ENCODE peak calls at places on chromosome 6, in seven cellular contexts. R is psoas muscle; W is AG04449; S is PC-9; J is tibial artery; V is CD8-positive, alpha-beta T cell; A is GM12865. K is an unnamed sample.

GRCh38 chr6:55980627-55981211 is 105.3 kb upstream of the BMP5 start:
- DNase-seq in R (no peak), W (no peak), S (peak; percentile 24), J (no peak), V (no peak), A (peak; percentile 8), K (peak; percentile 37)

GRCh38 chr6:79984261-79984660 is 20.2 kb upstream of the TTK start:
- DNase-seq in R (no peak), W (no peak), S (no peak), J (no peak), V (no peak), A (peak; percentile 35), K (peak; percentile 6)

GRCh38 chr6:105993769-105994521 is 92.2 kb upstream of the PRDM1 start:
- DNase-seq in R (peak; percentile 64), W (no peak), S (no peak), J (peak; percentile 32), V (no peak), A (peak; percentile 55), K (no peak)

GRCh38 chr6:143139239-143139784 is 78.6 kb downstream of the AIG1 start:
- DNase-seq in R (no peak), W (no peak), S (no peak), J (no peak), V (no peak), A (no peak), K (no peak)

GRCh38 chr6:119273799-119274595 is 75.6 kb downstream of the MAN1A1 start:
- DNase-seq in R (no peak), W (peak; percentile 26), S (no peak), J (no peak), V (no peak), A (no peak), K (peak; percentile 55)

GRCh38 chr6:14366315-14366714 is 248.7 kb downstream of the CD83 start:
- DNase-seq in R (no peak), W (no peak), S (no peak), J (no peak), V (no peak), A (no peak), K (no peak)

GRCh38 chr6:40054186-40054585 is 119.9 kb upstream of the MOCS1 start:
- DNase-seq in R (no peak), W (no peak), S (no peak), J (no peak), V (no peak), A (no peak), K (no peak)

GRCh38 chr6:28673800-28674671 is 148.4 kb downstream of the GPX5 start:
- DNase-seq in R (no peak), W (peak; percentile 16), S (peak; percentile 70), J (no peak), V (no peak), A (peak; percentile 82), K (peak; percentile 50)

GRCh38 chr6:148990427-148990826 is 243.6 kb downstream of the UST start:
- DNase-seq in R (no peak), W (no peak), S (no peak), J (no peak), V (no peak), A (no peak), K (no peak)

GRCh38 chr6:30127238-30128093 is 8.5 kb upstream of the TRIM40 start:
- DNase-seq in R (no peak), W (no peak), S (no peak), J (no peak), V (no peak), A (no peak), K (no peak)

GRCh38 chr6:100877851-100878250 is 3.3 kb downstream of the ASCC3 start:
- DNase-seq in R (no peak), W (no peak), S (no peak), J (no peak), V (no peak), A (no peak), K (no peak)

GRCh38 chr6:45727228-45727627 is 288.4 kb downstream of the CLIC5 start:
- DNase-seq in R (no peak), W (no peak), S (no peak), J (no peak), V (no peak), A (peak; percentile 12), K (no peak)

GRCh38 chr6:40169878-40170277 is 235.6 kb upstream of the MOCS1 start:
- DNase-seq in R (no peak), W (no peak), S (no peak), J (no peak), V (no peak), A (no peak), K (no peak)

GRCh38 chr6:51265426-51265825 is 446.8 kb downstream of the TFAP2B start:
- DNase-seq in R (no peak), W (no peak), S (no peak), J (peak; percentile 43), V (no peak), A (no peak), K (no peak)

GRCh38 chr6:12311106-12311505 is 20.9 kb downstream of the EDN1 start:
- DNase-seq in R (no peak), W (no peak), S (no peak), J (no peak), V (no peak), A (no peak), K (no peak)

GRCh38 chr6:13873288-13874190 is 51.2 kb upstream of the RNF182 start:
- DNase-seq in R (peak; percentile 70), W (no peak), S (peak; percentile 91), J (no peak), V (peak; percentile 84), A (peak; percentile 75), K (no peak)

GRCh38 chr6:30555428-30556005 is 772 bp downstream of the GNL1 start:
- DNase-seq in R (peak; percentile 75), W (no peak), S (peak; percentile 46), J (peak; percentile 46), V (no peak), A (peak; percentile 22), K (no peak)

GRCh38 chr6:63636516-63636968 is 940 bp downstream of the PHF3 start:
- DNase-seq in R (peak; percentile 55), W (no peak), S (peak; percentile 36), J (peak; percentile 84), V (peak; percentile 63), A (peak; percentile 60), K (no peak)

DNA sequence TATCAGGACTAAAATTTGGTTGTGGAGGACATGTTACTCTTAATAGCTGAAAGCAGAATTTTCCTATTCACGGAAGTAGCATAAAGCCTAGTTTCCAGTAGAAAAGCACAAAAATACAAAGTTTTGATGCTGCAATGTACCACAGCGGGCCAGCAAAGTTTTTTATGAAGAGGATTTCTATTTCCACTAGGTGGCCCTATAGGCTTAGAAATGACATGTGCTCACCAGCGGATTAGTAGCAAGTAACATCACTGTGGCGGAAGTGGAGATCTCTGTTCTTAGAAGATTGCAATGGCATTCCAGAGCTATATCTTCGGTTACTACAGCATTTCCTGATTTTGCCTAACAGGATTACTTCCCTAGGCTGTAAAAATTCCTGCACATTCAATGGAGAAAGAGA is 1219.0 kb upstream of the EYS start:
- DNase-seq in R (no peak), W (no peak), S (no peak), J (no peak), V (no peak), A (no peak), K (no peak)
- TF ChIP-seq CTCF in R (no peak), W (no peak), S (peak; percentile 62), J (no peak), V (no peak), A (no peak), K (no peak)

DNA sequence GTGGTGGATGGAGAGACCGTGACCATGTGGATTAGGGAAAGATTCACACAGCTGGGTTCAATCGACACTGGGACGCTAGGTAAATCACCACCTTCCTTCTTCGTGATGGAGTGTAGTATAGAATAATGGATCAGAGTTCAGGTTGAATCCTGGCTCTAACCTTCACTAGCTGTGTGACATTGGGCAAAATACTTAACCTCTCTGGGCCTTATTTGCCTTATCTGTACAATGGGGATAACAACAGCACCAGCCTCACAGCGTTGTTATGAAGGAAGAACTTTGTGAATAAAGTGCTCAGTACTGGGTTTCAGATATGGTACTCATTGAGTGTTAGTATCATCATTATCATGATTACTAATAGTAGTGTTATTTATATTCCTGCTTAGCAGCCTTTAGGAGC is 126.1 kb upstream of the AKAP12 start:
- DNase-seq in R (no peak), W (no peak), S (no peak), J (no peak), V (no peak), A (no peak), K (no peak)
- H3K4me3 ChIP-seq in R (no peak overlapping the region), W (no peak overlapping the region), S (no peak overlapping the region), J (no peak overlapping the region), V (no peak overlapping the region), A (no peak overlapping the region), K (no peak overlapping the region)

GRCh38 chr6:43803055-43803782 is 33.2 kb downstream of the VEGFA start:
- DNase-seq in R (peak; percentile 82), W (no peak), S (no peak), J (no peak), V (no peak), A (no peak), K (no peak)

GRCh38 chr6:43799671-43800623 is 29.9 kb downstream of the VEGFA start:
- DNase-seq in R (no peak), W (no peak), S (no peak), J (no peak), V (no peak), A (no peak), K (no peak)

GRCh38 chr6:43798688-43799444 is 28.9 kb downstream of the VEGFA start:
- DNase-seq in R (peak; percentile 95), W (no peak), S (peak; percentile 93), J (no peak), V (no peak), A (peak; percentile 53), K (no peak)

GRCh38 chr6:43801489-43802181 is 31.6 kb downstream of the VEGFA start:
- DNase-seq in R (no peak), W (no peak), S (no peak), J (no peak), V (no peak), A (no peak), K (no peak)

GRCh38 chr6:43800746-43801488 is 30.9 kb downstream of the VEGFA start:
- DNase-seq in R (no peak), W (no peak), S (no peak), J (no peak), V (no peak), A (no peak), K (no peak)
- TF ChIP-seq CTCF in R (no peak), W (no peak), S (no peak), J (no peak), V (no peak), A (peak; percentile 18), K (peak; percentile 29)

GRCh38 chr6:165988306-165988756 is 179.3 kb downstream of the TBXT start:
- DNase-seq in R (peak; percentile 54), W (no peak), S (no peak), J (no peak), V (no peak), A (no peak), K (no peak)
- H3K4me3 ChIP-seq in R (peak overlapping the region; percentile 63), W (peak overlapping the region; percentile 66), S (no peak overlapping the region), J (peak overlapping the region; percentile 36), V (no peak overlapping the region), A (no peak overlapping the region), K (no peak overlapping the region)

DNA sequence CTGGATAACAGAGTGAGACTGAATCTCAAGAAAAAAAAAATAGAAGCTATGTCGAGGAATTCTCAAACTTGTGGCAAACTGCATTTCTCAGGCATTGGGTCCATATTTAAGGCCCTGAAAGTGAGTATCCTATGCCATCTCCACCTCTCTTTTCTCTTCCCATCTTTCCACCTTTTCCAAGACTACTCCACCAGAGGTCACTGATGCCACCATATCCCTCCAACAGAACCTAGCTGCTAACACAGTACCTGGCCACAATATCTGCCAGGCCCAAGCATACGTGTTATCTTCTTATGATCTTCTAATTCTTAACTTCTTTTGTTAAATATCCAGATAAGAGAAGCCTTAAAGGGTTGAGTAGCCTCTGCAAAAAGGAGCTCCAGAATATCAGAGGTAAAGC is 8.2 kb upstream of the ADGRF4 start:
- DNase-seq in R (no peak), W (no peak), S (no peak), J (no peak), V (no peak), A (no peak), K (no peak)
- TF ChIP-seq CTCF in R (no peak), W (no peak), S (peak; percentile 20), J (no peak), V (no peak), A (no peak), K (no peak)